ENCODE peak calls at places on chromosomes 1 and 21, in nine cellular contexts. S is cardiac fibroblast; Y is choroid plexus epithelial cell; I is activated CD4-positive, CD25-positive, alpha-beta regulatory T cell; V is lower lobe of right lung; O is small intestine; B is ELR; W is AG04450; C is lung. E is an unnamed sample.

GRCh38 chr1:70003509-70003908 is 201.9 kb downstream of the LRRC40 start:
- DNase-seq in S (no peak), Y (no peak), I (no peak), V (no peak), O (no peak), B (peak), W (no peak), C (no peak), E (no peak)

GRCh38 chr1:79472067-79472656 is 465.6 kb upstream of the ADGRL4 start:
- DNase-seq in S (no peak), Y (no peak), I (no peak), V (no peak), O (no peak), B (no peak), W (no peak), C (no peak), E (no peak)

GRCh38 chr1:52603680-52604501 is 1.7 kb downstream of the GPX7 start:
- DNase-seq in S (no peak), Y (peak), I (no peak), V (no peak), O (no peak), B (peak), W (no peak), C (no peak), E (no peak)

GRCh38 chr21:36145259-36145658 is 10.4 kb downstream of the CBR3 start:
- DNase-seq in S (no peak), Y (no peak), I (no peak), V (no peak), O (no peak), B (no peak), W (no peak), C (no peak), E (no peak)

GRCh38 chr1:235908742-235909520 is 42.2 kb upstream of the LYST start:
- DNase-seq in S (peak), Y (peak), I (no peak), V (no peak), O (no peak), B (peak), W (peak), C (peak), E (no peak)

GRCh38 chr1:175884369-175884768 is 141.0 kb upstream of the TNR start:
- DNase-seq in S (no peak), Y (no peak), I (no peak), V (no peak), O (no peak), B (no peak), W (no peak), C (no peak), E (no peak)

GRCh38 chr1:7549693-7550161 is 221.4 kb upstream of the VAMP3 start:
- DNase-seq in S (peak), Y (peak), I (no peak), V (peak), O (no peak), B (no peak), W (no peak), C (no peak), E (no peak)

GRCh38 chr1:30035522-30036228 is 687.7 kb downstream of the MATN1 start:
- DNase-seq in S (no peak), Y (no peak), I (no peak), V (no peak), O (no peak), B (no peak), W (no peak), C (peak), E (no peak)

GRCh38 chr1:193348126-193349045 is 162.0 kb upstream of the B3GALT2 start:
- DNase-seq in S (peak), Y (peak), I (no peak), V (no peak), O (no peak), B (no peak), W (no peak), C (no peak), E (no peak)

GRCh38 chr1:218499911-218500310 is 154.8 kb downstream of the TGFB2 start:
- DNase-seq in S (no peak), Y (no peak), I (no peak), V (no peak), O (no peak), B (no peak), W (no peak), C (no peak), E (no peak)

GRCh38 chr1:151718011-151718431 is 1.4 kb upstream of the CELF3 start:
- DNase-seq in S (peak), Y (peak), I (no peak), V (no peak), O (no peak), B (no peak), W (no peak), C (no peak), E (no peak)

GRCh38 chr1:22711591-22712501 is 1.2 kb downstream of the EPHB2 start:
- DNase-seq in S (peak), Y (peak), I (no peak), V (no peak), O (peak), B (peak), W (no peak), C (no peak), E (no peak)

GRCh38 chr1:24361811-24362210 is 42.7 kb downstream of the GRHL3 start:
- DNase-seq in S (no peak), Y (no peak), I (no peak), V (no peak), O (no peak), B (no peak), W (no peak), C (no peak), E (no peak)

GRCh38 chr1:235588916-235589515 is 60.6 kb downstream of the GNG4 start:
- DNase-seq in S (peak), Y (peak), I (no peak), V (no peak), O (no peak), B (peak), W (no peak), C (no peak), E (no peak)

GRCh38 chr1:236534164-236534651 is 10.4 kb downstream of the LGALS8 start:
- DNase-seq in S (peak), Y (peak), I (no peak), V (no peak), O (no peak), B (peak), W (no peak), C (no peak), E (peak)

GRCh38 chr1:147598631-147599361 is 57.5 kb downstream of the BCL9 start:
- DNase-seq in S (peak), Y (no peak), I (peak), V (peak), O (no peak), B (peak), W (no peak), C (no peak), E (peak)

GRCh38 chr1:19336543-19336942 is 24.4 kb downstream of the SLC66A1 start:
- DNase-seq in S (no peak), Y (no peak), I (peak), V (no peak), O (peak), B (peak), W (no peak), C (no peak), E (peak)

GRCh38 chr21:14675774-14676530 is 129.8 kb upstream of the SAMSN1 start:
- DNase-seq in S (no peak), Y (peak), I (no peak), V (no peak), O (peak), B (no peak), W (no peak), C (no peak), E (no peak)

GRCh38 chr1:28921286-28921869 is 7.0 kb downstream of the EPB41 start:
- DNase-seq in S (no peak), Y (peak), I (no peak), V (no peak), O (no peak), B (no peak), W (no peak), C (no peak), E (no peak)

GRCh38 chr1:2591233-2591580 is 4.6 kb downstream of the PRXL2B start:
- DNase-seq in S (no peak), Y (no peak), I (no peak), V (no peak), O (no peak), B (no peak), W (no peak), C (no peak), E (no peak)

GRCh38 chr1:94713472-94714141 is 106.5 kb upstream of the SLC44A3 start:
- DNase-seq in S (peak), Y (peak), I (no peak), V (peak), O (peak), B (peak), W (peak), C (peak), E (no peak)

GRCh38 chr21:38716942-38717341 is 88.8 kb upstream of the ETS2 start:
- DNase-seq in S (no peak), Y (peak), I (no peak), V (no peak), O (no peak), B (peak), W (no peak), C (no peak), E (no peak)

GRCh38 chr1:8384577-8384976 is 66.7 kb downstream of the SLC45A1 start:
- DNase-seq in S (no peak), Y (no peak), I (no peak), V (no peak), O (no peak), B (peak), W (no peak), C (no peak), E (no peak)

GRCh38 chr21:38376235-38376634 is 119.4 kb downstream of the KCNJ15 start:
- DNase-seq in S (no peak), Y (no peak), I (no peak), V (peak), O (no peak), B (no peak), W (no peak), C (peak), E (no peak)

GRCh38 chr1:203036537-203036936 is 10.2 kb downstream of the PPFIA4 start:
- DNase-seq in S (no peak), Y (no peak), I (no peak), V (no peak), O (no peak), B (no peak), W (no peak), C (no peak), E (no peak)

GRCh38 chr1:33170351-33171274 is 11.2 kb downstream of the TRIM62 start:
- DNase-seq in S (no peak), Y (no peak), I (no peak), V (no peak), O (no peak), B (peak), W (no peak), C (no peak), E (no peak)

GRCh38 chr1:177278626-177279390 is 108.0 kb downstream of the BRINP2 start:
- DNase-seq in S (peak), Y (peak), I (no peak), V (no peak), O (no peak), B (peak), W (no peak), C (no peak), E (no peak)

GRCh38 chr1:234970731-234971476 is 157.7 kb downstream of the TOMM20 start:
- DNase-seq in S (peak), Y (peak), I (no peak), V (peak), O (no peak), B (peak), W (peak), C (peak), E (peak)

GRCh38 chr1:12549460-12550349 is 68.3 kb downstream of the DHRS3 start:
- DNase-seq in S (peak), Y (peak), I (no peak), V (peak), O (peak), B (peak), W (peak), C (no peak), E (no peak)

GRCh38 chr1:14340244-14340800 is 258.2 kb upstream of the KAZN start:
- DNase-seq in S (peak), Y (peak), I (no peak), V (no peak), O (no peak), B (no peak), W (no peak), C (no peak), E (no peak)

GRCh38 chr1:110060034-110060661 is 10.3 kb downstream of the ALX3 start:
- DNase-seq in S (no peak), Y (peak), I (peak), V (peak), O (peak), B (peak), W (no peak), C (peak), E (peak)

GRCh38 chr21:42609806-42610205 is 43.6 kb upstream of the PDE9A start:
- DNase-seq in S (no peak), Y (no peak), I (no peak), V (no peak), O (no peak), B (no peak), W (no peak), C (no peak), E (peak)

GRCh38 chr1:203117611-203118575 is 9.6 kb upstream of the ADORA1 start:
- DNase-seq in S (peak), Y (peak), I (no peak), V (peak), O (peak), B (peak), W (peak), C (peak), E (no peak)

GRCh38 chr1:231594123-231594522 is 32.5 kb upstream of the DISC1 start:
- DNase-seq in S (no peak), Y (no peak), I (no peak), V (no peak), O (no peak), B (no peak), W (no peak), C (no peak), E (no peak)